ENCODE peak calls at places on chromosomes 5 and 9, in seven cellular contexts. T, B, Q, I, F, N and R are unnamed samples.

GRCh38 chr9:82560036-82560435 is 502.9 kb downstream of the RASEF start:
- DNase-seq in T (no peak), I (no peak), F (no peak), N (no peak), Q (no peak), B (no peak), R (no peak)

GRCh38 chr5:146306838-146307237 is 31.8 kb upstream of the POU4F3 start:
- DNase-seq in T (no peak), N (no peak), F (no peak), B (no peak), I (no peak), Q (no peak), R (no peak)

GRCh38 chr5:121189569-121190305 is 661.9 kb upstream of the FTMT start:
- DNase-seq in Q (no peak), B (no peak), N (no peak), I (no peak), F (no peak), T (no peak), R (no peak)

GRCh38 chr9:74414325-74414724 is 82.8 kb upstream of the RORB start:
- DNase-seq in T (no peak), I (no peak), N (no peak), Q (no peak), F (no peak), B (no peak), R (no peak)

GRCh38 chr9:124661184-124661755 is 109.8 kb downstream of the NR6A1 start:
- DNase-seq in I (no peak), B (no peak), T (no peak), N (no peak), Q (no peak), F (no peak), R (no peak)

GRCh38 chr5:6466975-6467567 is 18.4 kb downstream of the UBE2QL1 start:
- DNase-seq in N (no peak), T (no peak), Q (no peak), I (no peak), B (no peak), F (no peak), R (no peak)

GRCh38 chr5:111453747-111454146 is 58.6 kb downstream of the STARD4 start:
- DNase-seq in B (no peak), T (no peak), Q (peak; percentile 23), I (no peak), F (no peak), N (no peak), R (no peak)

GRCh38 chr9:137150485-137151060 is 11.6 kb downstream of the GRIN1 start:
- DNase-seq in F (no peak), I (no peak), B (no peak), Q (no peak), T (no peak), N (peak; percentile 93), R (no peak)

GRCh38 chr9:120761011-120761410 is 32.2 kb downstream of the FBXW2 start:
- DNase-seq in N (no peak), T (no peak), B (no peak), Q (no peak), F (no peak), I (no peak), R (no peak)

GRCh38 chr9:3526903-3527652 is 1.3 kb upstream of the RFX3 start:
- DNase-seq in N (peak; percentile 87), B (no peak), I (peak; percentile 93), Q (peak; percentile 11), F (no peak), T (no peak), R (no peak)

GRCh38 chr5:149141224-149141956 is at the start of gene ABLIM3:
- DNase-seq in I (peak; percentile 72), F (peak; percentile 79), B (no peak), N (peak; percentile 47), T (peak; percentile 64), Q (peak; percentile 94), R (peak; percentile 80)

GRCh38 chr9:70205366-70206020 is 53.3 kb upstream of the SMC5 start:
- DNase-seq in B (no peak), T (no peak), Q (no peak), F (no peak), I (no peak), N (no peak), R (no peak)

GRCh38 chr5:107538331-107539162 is 132.2 kb downstream of the EFNA5 start:
- DNase-seq in T (no peak), I (peak; percentile 2), B (no peak), N (no peak), Q (no peak), F (no peak), R (no peak)

GRCh38 chr5:65013141-65013540 is 244.4 kb downstream of the CWC27 start:
- DNase-seq in I (no peak), B (no peak), F (no peak), Q (peak; percentile 28), T (no peak), N (no peak), R (no peak)

GRCh38 chr5:35046754-35047153 is 995 bp downstream of the AGXT2 start:
- DNase-seq in N (no peak), F (no peak), B (peak; percentile 70), T (no peak), I (no peak), Q (peak; percentile 86), R (no peak)

GRCh38 chr5:135533346-135533745 is 2.4 kb downstream of the NEUROG1 start:
- DNase-seq in Q (no peak), T (no peak), B (no peak), I (no peak), F (no peak), N (no peak), R (no peak)

GRCh38 chr5:9924614-9925013 is 294.5 kb upstream of the TAS2R1 start:
- DNase-seq in F (no peak), N (peak; percentile 84), Q (peak; percentile 73), I (no peak), T (no peak), B (peak; percentile 95), R (no peak)

GRCh38 chr5:8577792-8578191 is 708.8 kb downstream of the MTRR start:
- DNase-seq in F (no peak), T (no peak), Q (no peak), I (no peak), B (no peak), N (peak; percentile 16), R (no peak)

GRCh38 chr9:133935328-133936040 is 56.6 kb downstream of the VAV2 start:
- DNase-seq in N (no peak), I (no peak), T (no peak), Q (no peak), F (peak; percentile 82), B (no peak), R (no peak)